ENCODE peak calls at places on chromosomes 2 and 18, in four cellular contexts. F is HL-60, Z is K562, I is GM12878. B is an unnamed sample.

GRCh38 chr2:75557474-75558131 is 3.1 kb downstream of the EVA1A start:
- DNase-seq in F (no peak), Z (no peak), I (no peak), B (no peak)

GRCh38 chr2:128390256-128390990 is 71.8 kb upstream of the HS6ST1 start:
- DNase-seq in F (no peak), Z (no peak), I (no peak), B (no peak)

GRCh38 chr18:68441241-68441640 is 273.7 kb downstream of the TMX3 start:
- DNase-seq in F (no peak), Z (no peak), I (no peak), B (no peak)

GRCh38 chr2:70977605-70978205 is 725 bp upstream of the ANKRD53 start:
- DNase-seq in F (no peak), Z (no peak), I (no peak), B (no peak)

GRCh38 chr2:74925361-74925786 is 33.1 kb upstream of the POLE4 start:
- DNase-seq in F (no peak), Z (no peak), I (no peak), B (no peak)

GRCh38 chr2:221502270-221502973 is 69.7 kb downstream of the EPHA4 start:
- DNase-seq in F (no peak), Z (no peak), I (no peak), B (no peak)

GRCh38 chr18:70920840-70921374 is 632.1 kb downstream of the SOCS6 start:
- DNase-seq in F (no peak), Z (no peak), I (no peak), B (no peak)

GRCh38 chr2:150878347-150878746 is 383.3 kb downstream of the RBM43 start:
- DNase-seq in F (no peak), Z (no peak), I (no peak), B (no peak)

GRCh38 chr2:24022975-24023575 is 13.2 kb downstream of the MFSD2B start:
- DNase-seq in F (no peak), Z (no peak), I (no peak), B (no peak)

GRCh38 chr2:195620499-195620898 is 36.5 kb upstream of the SLC39A10 start:
- DNase-seq in F (no peak), Z (no peak), I (no peak), B (no peak)

GRCh38 chr2:157751462-157752058 is 122.9 kb upstream of the ACVR1C start:
- DNase-seq in F (no peak), Z (peak), I (peak), B (no peak)

GRCh38 chr2:237677951-237678481 is 50.6 kb downstream of the LRRFIP1 start:
- DNase-seq in F (peak), Z (no peak), I (no peak), B (no peak)

GRCh38 chr2:218074031-218074430 is 5.0 kb downstream of the RUFY4 start:
- DNase-seq in F (peak), Z (peak), I (no peak), B (peak)

GRCh38 chr2:231926180-231926741 is at the start of gene NPPC:
- DNase-seq in F (peak), Z (peak), I (no peak), B (peak)

GRCh38 chr18:60277855-60278480 is 94.6 kb downstream of the MC4R start:
- DNase-seq in F (no peak), Z (no peak), I (no peak), B (no peak)

GRCh38 chr18:45222200-45222599 is 393.1 kb upstream of the SLC14A2 start:
- DNase-seq in F (no peak), Z (no peak), I (no peak), B (no peak)

GRCh38 chr18:69845588-69846506 is 101.8 kb downstream of the CD226 start:
- DNase-seq in F (no peak), Z (no peak), I (no peak), B (no peak)

GRCh38 chr2:24658531-24659202 is 134.5 kb downstream of the PTRHD1 start:
- DNase-seq in F (no peak), Z (no peak), I (no peak), B (no peak)

GRCh38 chr2:102141915-102142828 is at the start of gene IL1R1:
- DNase-seq in F (peak), Z (peak), I (no peak), B (peak)
- TF ChIP-seq SPI1 in F (no peak), Z (no peak), I (no peak), B (no peak)

DNA sequence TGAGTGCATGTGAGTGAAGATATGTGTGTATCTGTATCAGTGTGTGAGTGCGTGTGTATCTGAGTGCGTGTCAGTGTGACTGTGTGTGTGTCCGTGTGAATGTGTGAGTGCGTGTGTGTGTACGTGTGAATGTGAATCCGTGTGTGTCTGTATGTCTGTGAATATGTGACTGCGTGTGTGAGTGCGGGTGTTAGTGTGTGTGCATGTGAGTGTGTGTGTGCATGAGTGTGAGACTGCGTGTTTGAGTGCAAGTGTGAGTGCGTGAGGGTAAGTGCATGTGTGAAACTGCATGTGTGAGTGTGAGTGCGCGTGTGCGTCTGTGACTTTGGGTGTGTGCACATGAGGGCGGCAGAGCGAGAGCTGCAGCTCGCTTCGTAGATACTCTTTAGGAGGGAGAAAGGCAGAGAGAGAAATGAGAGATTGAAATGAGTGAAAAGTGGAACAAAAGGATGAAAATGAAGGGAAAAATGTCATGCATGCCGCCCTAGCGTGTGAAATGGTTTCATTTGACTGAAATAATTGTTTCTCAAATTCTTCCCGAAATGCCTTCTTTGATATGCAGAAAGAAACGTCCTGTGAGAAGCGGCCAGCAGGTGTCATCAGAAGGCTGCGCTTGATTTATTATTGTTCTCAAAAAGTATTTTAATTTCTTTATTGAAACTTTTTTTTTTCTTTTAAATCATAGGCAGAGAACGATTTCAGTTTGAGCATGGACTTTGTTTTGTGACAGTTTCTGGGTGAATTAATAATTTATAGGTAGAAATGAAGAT is 25.6 kb downstream of the ZNF407 start:
- DNase-seq in F (no peak), Z (no peak), I (no peak), B (no peak)
- TF ChIP-seq SPI1 in F (no peak), Z (no peak), I (no peak), B (no peak)

DNA sequence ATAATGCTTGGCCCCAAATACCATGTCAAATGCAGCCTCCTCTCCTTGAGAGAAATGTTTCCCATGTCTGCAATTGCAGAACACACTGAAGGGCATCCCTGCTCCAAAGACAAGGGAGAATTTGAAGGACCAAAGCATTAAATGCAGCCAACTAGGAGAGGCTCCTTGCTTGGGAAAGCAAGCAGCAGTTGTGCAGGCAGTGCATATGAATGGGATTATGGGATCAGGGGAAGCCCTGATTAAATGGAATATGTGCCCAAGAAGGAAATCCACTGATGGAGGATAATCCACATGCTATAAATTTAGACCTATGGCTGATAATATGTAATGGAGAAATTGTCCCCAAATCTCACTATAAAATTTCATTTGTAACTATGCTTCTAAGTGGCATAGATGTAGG is 116.1 kb downstream of the NCKAP5 start:
- DNase-seq in F (no peak), Z (no peak), I (no peak), B (no peak)
- TF ChIP-seq SPI1 in F (no peak), Z (no peak), I (no peak), B (no peak)

GRCh38 chr2:10124538-10125045 is 2.1 kb downstream of the RRM2 start:
- DNase-seq in F (peak), Z (no peak), I (no peak), B (no peak)
- TF ChIP-seq SPI1 in F (no peak), Z (no peak), I (no peak), B (no peak)

GRCh38 chr2:104939570-104940235 is 85.8 kb downstream of the POU3F3 start:
- DNase-seq in F (no peak), Z (no peak), I (no peak), B (no peak)

GRCh38 chr2:104933518-104933917 is 79.6 kb downstream of the POU3F3 start:
- DNase-seq in F (no peak), Z (no peak), I (no peak), B (no peak)

GRCh38 chr2:104936504-104936903 is 82.6 kb downstream of the POU3F3 start:
- DNase-seq in F (no peak), Z (no peak), I (no peak), B (no peak)

DNA sequence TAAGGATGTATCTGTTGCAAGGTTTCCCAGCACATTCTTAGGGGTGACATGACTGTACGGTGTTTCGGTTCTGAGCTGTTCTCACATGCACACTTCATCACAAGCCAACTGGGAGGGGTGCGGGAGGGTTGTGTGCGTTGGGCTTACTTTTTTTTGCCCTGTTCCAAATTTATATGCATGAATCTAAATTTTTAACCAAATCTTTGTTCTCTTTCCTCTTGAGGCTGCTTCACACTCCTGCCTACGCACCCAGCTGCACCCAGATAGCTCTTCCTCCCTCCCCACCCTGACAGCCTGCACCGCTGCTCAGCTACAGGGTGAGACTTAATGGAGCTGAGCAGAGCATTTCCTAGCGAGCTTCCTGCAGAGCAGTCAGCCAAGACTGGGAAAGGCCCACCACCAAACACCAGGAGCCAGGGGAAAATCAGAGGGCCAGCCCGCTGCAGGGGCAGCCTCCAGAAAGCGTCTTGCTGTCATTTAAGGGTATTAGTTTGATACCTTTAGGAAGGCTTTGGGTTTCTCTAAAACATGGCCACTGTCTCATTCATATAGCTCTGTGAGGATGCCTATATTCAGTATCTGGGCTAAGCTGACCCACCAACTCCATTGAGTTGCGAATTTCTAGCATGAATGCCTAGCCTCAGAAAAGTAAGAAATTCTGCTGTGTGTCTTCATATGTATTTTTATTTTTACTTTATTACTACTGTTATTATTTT is 84.5 kb downstream of the POU3F3 start:
- DNase-seq in F (no peak), Z (no peak), I (peak), B (peak)
- TF ChIP-seq SPI1 in F (no peak), Z (no peak), I (no peak), B (peak)

DNA sequence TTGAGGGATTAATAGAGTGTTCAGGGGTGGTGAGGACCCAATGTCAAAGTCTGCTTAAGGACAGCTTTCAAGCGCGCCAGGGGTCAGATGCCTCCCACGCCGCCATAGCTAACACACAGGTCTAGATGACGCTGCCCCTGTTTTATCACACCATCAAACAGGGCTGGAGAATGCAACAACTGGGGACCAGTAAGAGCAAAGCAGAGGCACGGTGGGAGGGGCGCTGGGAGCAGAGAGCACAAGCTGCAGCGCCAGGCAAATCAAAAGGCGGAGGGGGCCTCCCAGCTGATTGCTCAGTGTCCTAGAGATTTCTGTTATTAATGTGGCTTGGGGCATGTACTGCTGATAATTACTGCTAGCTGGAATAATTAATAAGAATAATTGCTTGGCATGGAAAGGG is 104.3 kb upstream of the ZNF521 start:
- DNase-seq in F (no peak), Z (no peak), I (no peak), B (no peak)
- TF ChIP-seq SPI1 in F (no peak), Z (no peak), I (no peak), B (no peak)

DNA sequence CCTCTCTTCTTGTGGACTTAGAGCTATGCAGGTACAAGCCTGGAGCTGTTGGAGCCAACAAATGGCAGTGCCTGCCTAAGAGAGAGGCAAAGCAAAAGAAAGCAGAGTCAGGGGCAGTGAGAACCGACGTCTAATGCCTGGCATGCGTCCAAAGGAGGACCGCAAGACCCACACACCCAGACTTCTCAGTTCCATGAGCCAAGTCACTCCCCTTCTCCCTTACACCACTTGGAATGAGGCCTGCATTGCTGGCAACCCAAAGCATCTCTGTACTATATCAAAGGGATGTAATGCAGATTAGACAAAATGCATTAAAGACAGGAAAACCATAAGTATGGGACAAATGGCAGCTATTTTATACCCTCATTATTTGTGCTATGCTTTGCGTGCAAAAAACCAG is 49.9 kb upstream of the RNU4ATAC start:
- DNase-seq in F (no peak), Z (no peak), I (no peak), B (no peak)
- TF ChIP-seq SPI1 in F (no peak), Z (no peak), I (no peak), B (no peak)

B was measured in GM12891.